ENCODE peak calls at places on chromosomes 4 and X, in six cellular contexts. Z is GM12891, E is GM12878, N is H1, V is HepG2, G is K562. M is an unnamed sample.

GRCh38 chrX:10557166-10557565 is 63.2 kb downstream of the MID1 start:
- DNase-seq in V (no peak), N (no peak), G (no peak), Z (no peak), E (no peak), M (no peak)

GRCh38 chrX:47145408-47146120 is 543 bp downstream of the RBM10 start:
- DNase-seq in E (no peak), N (no peak), Z (no peak), V (no peak), G (peak; percentile 55), M (peak; percentile 36)

GRCh38 chrX:120790118-120790517 is 85.5 kb downstream of the CT47B1 start:
- DNase-seq in G (peak; percentile 36), Z (peak; percentile 10), E (peak; percentile 47), V (peak; percentile 40), N (no peak), M (peak; percentile 25)

GRCh38 chrX:35025820-35026219 is 83.2 kb downstream of the FAM47B start:
- DNase-seq in N (no peak), Z (no peak), G (no peak), E (no peak), V (no peak), M (no peak)

GRCh38 chrX:39174761-39175417 is 373.6 kb downstream of the MID1IP1 start:
- DNase-seq in G (no peak), V (no peak), N (no peak), E (no peak), Z (no peak), M (no peak)

GRCh38 chr4:101835121-101835904 is 44.8 kb downstream of the BANK1 start:
- DNase-seq in G (no peak), E (no peak), Z (no peak), N (no peak), V (peak; percentile 15), M (no peak)

GRCh38 chr4:37890501-37891220 is at the start of gene TBC1D1:
- DNase-seq in N (no peak), Z (peak; percentile 48), V (no peak), E (no peak), G (no peak), M (peak; percentile 43)

GRCh38 chr4:75733369-75733768 is 9.0 kb downstream of the USO1 start:
- DNase-seq in N (no peak), V (no peak), E (no peak), Z (no peak), G (no peak), M (no peak)

DNA sequence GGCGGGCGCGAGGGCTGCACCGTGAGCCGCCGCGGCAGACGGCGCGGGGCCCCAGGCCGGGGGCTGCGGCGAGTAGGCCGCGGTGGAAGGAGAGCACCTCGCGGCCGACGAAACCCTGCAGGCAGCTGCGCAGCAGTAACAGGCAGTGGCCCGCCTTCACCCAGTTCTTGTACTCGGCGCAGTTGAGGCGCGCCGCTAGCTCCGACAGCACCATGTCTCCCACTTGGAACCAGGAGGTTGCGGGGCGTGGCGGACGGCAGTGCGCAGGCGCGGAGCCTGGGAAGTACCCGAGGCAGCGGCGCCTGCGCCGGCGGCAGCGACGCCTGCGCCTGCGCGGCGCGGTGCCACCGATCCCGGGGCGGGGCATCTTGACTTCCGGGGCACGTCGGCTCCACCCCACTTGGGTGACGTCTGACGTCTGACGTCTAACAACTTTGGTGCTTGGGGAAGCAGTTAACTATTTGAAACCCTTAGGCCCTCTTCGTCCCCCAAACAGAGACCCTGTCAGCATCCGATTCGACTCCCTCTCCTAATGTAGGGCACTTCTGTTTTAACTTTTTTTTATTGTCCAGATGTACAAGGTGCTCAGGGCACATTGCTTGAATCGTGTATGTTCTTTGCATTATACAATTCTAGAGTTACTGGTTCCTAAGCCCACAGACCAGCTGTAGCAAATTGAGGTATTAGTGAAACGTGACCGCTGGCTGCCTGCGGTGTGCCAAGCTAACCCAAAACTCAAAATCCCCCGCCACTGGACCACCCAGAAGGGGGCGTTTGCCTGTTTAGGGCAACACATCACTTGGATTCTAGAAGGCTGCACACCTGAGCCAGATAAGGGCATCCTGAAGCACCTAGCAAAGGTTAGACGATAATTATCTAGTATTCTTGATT is at the start of gene CXorf38:
- DNase-seq in E (peak; percentile 68), N (peak; percentile 65), V (peak; percentile 69), G (peak; percentile 96), Z (peak; percentile 52), M (peak; percentile 66)
- TF ChIP-seq POLR2A in E (peak; percentile 92), N (peak; percentile 21), V (peak; percentile 20), G (peak; percentile 59), Z (peak; percentile 56), M (peak; percentile 65)

DNA sequence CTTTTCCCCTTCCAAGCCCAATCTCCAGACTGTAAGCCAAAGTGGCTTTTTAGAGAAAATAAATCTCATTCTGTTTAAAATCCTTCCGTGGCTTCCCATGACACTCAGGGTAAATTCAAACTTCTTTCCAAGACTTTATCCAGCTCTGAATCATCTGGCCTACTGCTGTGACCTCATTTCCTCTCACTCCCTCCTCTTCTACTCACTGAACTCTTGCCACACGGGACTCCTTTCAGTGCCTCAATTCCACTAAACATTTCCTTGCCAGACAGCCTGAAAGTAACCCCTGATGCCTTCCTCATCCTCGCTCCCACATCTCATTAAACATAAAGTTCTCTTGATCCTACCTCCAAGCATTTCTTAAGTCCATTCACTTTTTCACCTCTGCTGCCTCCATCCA is 27.8 kb upstream of the RNF128 start:
- DNase-seq in N (no peak), E (no peak), G (no peak), Z (no peak), V (no peak), M (no peak)
- TF ChIP-seq POLR2AphosphoS5 in N (no peak), E (no peak), G (no peak), Z (no peak), V (no peak), M (no peak)

DNA sequence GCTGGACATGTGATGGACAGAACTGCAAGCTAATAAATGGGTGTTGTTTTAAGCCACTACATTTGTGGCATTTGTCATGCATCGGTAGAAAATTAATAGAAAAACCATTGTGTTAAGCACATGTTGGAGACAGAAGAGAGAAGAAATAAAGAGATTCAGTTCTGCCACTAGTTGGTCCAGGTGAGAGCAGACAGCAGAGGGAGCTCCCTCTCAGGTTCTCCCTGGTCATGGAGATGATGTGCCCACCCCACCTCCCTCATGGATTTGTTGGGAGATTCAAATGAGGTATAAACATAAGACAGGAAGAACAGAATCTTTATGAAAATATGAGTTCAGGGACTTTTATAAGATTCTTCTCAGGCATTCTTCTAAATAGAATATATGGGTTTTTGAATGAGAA is 36.8 kb upstream of the OCIAD2 start:
- DNase-seq in V (peak; percentile 22), N (no peak), Z (no peak), E (no peak), G (no peak), M (no peak)
- TF ChIP-seq TAF1 in V (no peak), N (no peak), Z (no peak), E (no peak), G (no peak), M (no peak)

GRCh38 chr4:40995850-40996249 is 218.5 kb downstream of the APBB2 start:
- DNase-seq in V (no peak), N (no peak), Z (no peak), E (no peak), G (no peak), M (no peak)
- TF ChIP-seq POLR2A in V (no peak), N (no peak), Z (no peak), E (no peak), G (no peak), M (no peak)

GRCh38 chrX:129040124-129040523 is 483.2 kb downstream of the SMARCA1 start:
- DNase-seq in N (no peak), G (no peak), Z (no peak), E (no peak), V (no peak), M (no peak)
- TF ChIP-seq POLR2AphosphoS5 in N (no peak), G (no peak), Z (no peak), E (no peak), V (no peak), M (no peak)

M was measured in GM12892.